ENCODE peak calls at places on chromosomes 7 and 10, in four cellular contexts. C is GM23338, H is Panc1, O is SK-N-MC. M is an unnamed sample.

GRCh38 chr10:5525581-5526271 is 965 bp downstream of the CALML3 start:
- DNase-seq in H (no peak), O (no peak), C (no peak), M (peak)

GRCh38 chr7:38451840-38452239 is 178.4 kb upstream of the TARP start:
- DNase-seq in H (peak), O (no peak), C (peak), M (no peak)

GRCh38 chr10:113228570-113228969 is 278.5 kb downstream of the TCF7L2 start:
- DNase-seq in O (no peak), C (no peak), H (no peak), M (no peak)

GRCh38 chr7:27165089-27165654 is at the start of gene HOXA9:
- DNase-seq in C (peak), O (no peak), H (no peak), M (peak)

GRCh38 chr10:13563481-13564445 is 23.0 kb upstream of the PRPF18 start:
- DNase-seq in H (no peak), C (no peak), O (no peak), M (no peak)

GRCh38 chr7:13852281-13852968 is 137.0 kb downstream of the ETV1 start:
- DNase-seq in O (no peak), H (no peak), C (no peak), M (no peak)

GRCh38 chr7:130723784-130724183 is 10.2 kb downstream of the KLF14 start:
- DNase-seq in O (peak), C (peak), H (no peak), M (no peak)

GRCh38 chr10:89522463-89522862 is 12.9 kb downstream of the SLC16A12 start:
- DNase-seq in H (no peak), O (no peak), C (no peak), M (no peak)

GRCh38 chr7:6615853-6616555 is 594 bp downstream of the ZNF853 start:
- DNase-seq in C (peak), H (no peak), O (no peak), M (no peak)

GRCh38 chr7:25759281-25759680 is 392.7 kb upstream of the NFE2L3 start:
- DNase-seq in O (no peak), H (no peak), C (no peak), M (no peak)

GRCh38 chr7:90594791-90595317 is 1.3 kb upstream of the CDK14 start:
- DNase-seq in H (no peak), O (peak), C (peak), M (no peak)

GRCh38 chr7:48083114-48083830 is 5.8 kb upstream of the UPP1 start:
- DNase-seq in C (no peak), H (no peak), O (no peak), M (no peak)

GRCh38 chr7:151238924-151239836 is 6.9 kb downstream of the CHPF2 start:
- DNase-seq in H (no peak), C (no peak), O (no peak), M (peak)

GRCh38 chr7:132526111-132526741 is 50.0 kb downstream of the PLXNA4 start:
- DNase-seq in C (no peak), H (no peak), O (no peak), M (no peak)

GRCh38 chr10:88172159-88172558 is 308.7 kb downstream of the PTEN start:
- DNase-seq in H (no peak), O (no peak), C (no peak), M (no peak)

GRCh38 chr10:86815035-86815617 is 58.7 kb downstream of the BMPR1A start:
- DNase-seq in C (no peak), H (no peak), O (no peak), M (no peak)

GRCh38 chr7:75555736-75556135 is 63.6 kb downstream of the SPDYE5 start:
- DNase-seq in C (no peak), O (no peak), H (no peak), M (no peak)

GRCh38 chr7:158975526-158976467 is 119.4 kb downstream of the DYNC2I1 start:
- DNase-seq in H (no peak), C (no peak), O (peak), M (no peak)

GRCh38 chr10:57692255-57692980 is 575.3 kb downstream of the IPMK start:
- DNase-seq in O (no peak), C (peak), H (no peak), M (no peak)

GRCh38 chr10:11255796-11256444 is 238.2 kb downstream of the CELF2 start:
- DNase-seq in O (no peak), H (no peak), C (no peak), M (no peak)

GRCh38 chr7:111092406-111093160 is 1.7 kb downstream of the LRRN3 start:
- DNase-seq in C (no peak), O (no peak), H (no peak), M (no peak)

GRCh38 chr10:114538544-114538906 is 119.5 kb downstream of the ABLIM1 start:
- DNase-seq in O (no peak), H (no peak), C (peak), M (no peak)

GRCh38 chr10:127679642-127680255 is 57.2 kb upstream of the FOXI2 start:
- DNase-seq in H (no peak), C (peak), O (no peak), M (no peak)

GRCh38 chr7:8206950-8207349 is 55.0 kb downstream of the ICA1 start:
- DNase-seq in C (peak), H (no peak), O (no peak), M (no peak)

GRCh38 chr7:18901881-18902280 is 215.6 kb downstream of the TWIST1 start:
- DNase-seq in C (no peak), O (no peak), H (no peak), M (no peak)

GRCh38 chr7:5424689-5425506 is 1.3 kb upstream of the TNRC18 start:
- DNase-seq in O (no peak), C (peak), H (no peak), M (peak)

GRCh38 chr7:6254891-6255290 is 17.5 kb downstream of the CYTH3 start:
- DNase-seq in O (no peak), C (no peak), H (no peak), M (no peak)

GRCh38 chr7:85424298-85424697 is 237.4 kb upstream of the SEMA3D start:
- DNase-seq in C (no peak), O (no peak), H (no peak), M (peak)

GRCh38 chr10:131902211-131902610 is 1.4 kb downstream of the PPP2R2D start:
- DNase-seq in C (no peak), H (no peak), O (no peak), M (peak)

GRCh38 chr10:988667-989545 is 672 bp downstream of the GTPBP4 start:
- DNase-seq in H (no peak), C (no peak), O (no peak), M (no peak)

GRCh38 chr10:98006266-98006665 is 24.2 kb downstream of the CRTAC1 start:
- DNase-seq in C (peak), H (no peak), O (no peak), M (no peak)

GRCh38 chr7:158279539-158280466 is 307.8 kb downstream of the PTPRN2 start:
- DNase-seq in H (no peak), O (no peak), C (no peak), M (peak)

GRCh38 chr7:69204936-69205335 is 393.3 kb upstream of the AUTS2 start:
- DNase-seq in O (no peak), H (no peak), C (no peak), M (no peak)

GRCh38 chr7:26439502-26440252 is 148.0 kb downstream of the SNX10 start:
- DNase-seq in O (no peak), C (no peak), H (no peak), M (no peak)

GRCh38 chr10:8835453-8836167 is 781.1 kb downstream of the GATA3 start:
- DNase-seq in O (no peak), H (no peak), C (no peak), M (no peak)

GRCh38 chr10:78852447-78852846 is 216.3 kb upstream of the ZMIZ1 start:
- DNase-seq in H (no peak), O (no peak), C (no peak), M (no peak)

GRCh38 chr7:92837214-92837749 is 909 bp upstream of the CDK6 start:
- DNase-seq in H (no peak), C (no peak), O (no peak), M (no peak)

GRCh38 chr7:154857728-154858681 is 144.9 kb downstream of the PAXIP1 start:
- DNase-seq in O (no peak), C (no peak), H (no peak), M (no peak)

GRCh38 chr7:130642383-130642782 is 26.2 kb downstream of the COPG2 start:
- DNase-seq in O (no peak), C (no peak), H (no peak), M (no peak)

GRCh38 chr7:30924624-30925023 is 13.0 kb downstream of the AQP1 start:
- DNase-seq in O (no peak), C (no peak), H (no peak), M (peak)

GRCh38 chr10:103733002-103733419 is 122.4 kb downstream of the SH3PXD2A start:
- DNase-seq in C (no peak), O (no peak), H (no peak), M (no peak)
- TF ChIP-seq POLR2AphosphoS5 in C (no peak), O (no peak), H (no peak), M (no peak)

GRCh38 chr10:96987842-96988175 is 155.7 kb downstream of the LCOR start:
- DNase-seq in C (no peak), H (no peak), O (no peak), M (no peak)

GRCh38 chr10:96982149-96982930 is 150.2 kb downstream of the LCOR start:
- DNase-seq in H (no peak), O (no peak), C (no peak), M (no peak)

GRCh38 chr10:96987141-96987841 is 155.2 kb downstream of the LCOR start:
- DNase-seq in O (no peak), C (no peak), H (no peak), M (no peak)

GRCh38 chr10:96986200-96986856 is 154.2 kb downstream of the LCOR start:
- DNase-seq in O (no peak), C (no peak), H (no peak), M (no peak)

DNA sequence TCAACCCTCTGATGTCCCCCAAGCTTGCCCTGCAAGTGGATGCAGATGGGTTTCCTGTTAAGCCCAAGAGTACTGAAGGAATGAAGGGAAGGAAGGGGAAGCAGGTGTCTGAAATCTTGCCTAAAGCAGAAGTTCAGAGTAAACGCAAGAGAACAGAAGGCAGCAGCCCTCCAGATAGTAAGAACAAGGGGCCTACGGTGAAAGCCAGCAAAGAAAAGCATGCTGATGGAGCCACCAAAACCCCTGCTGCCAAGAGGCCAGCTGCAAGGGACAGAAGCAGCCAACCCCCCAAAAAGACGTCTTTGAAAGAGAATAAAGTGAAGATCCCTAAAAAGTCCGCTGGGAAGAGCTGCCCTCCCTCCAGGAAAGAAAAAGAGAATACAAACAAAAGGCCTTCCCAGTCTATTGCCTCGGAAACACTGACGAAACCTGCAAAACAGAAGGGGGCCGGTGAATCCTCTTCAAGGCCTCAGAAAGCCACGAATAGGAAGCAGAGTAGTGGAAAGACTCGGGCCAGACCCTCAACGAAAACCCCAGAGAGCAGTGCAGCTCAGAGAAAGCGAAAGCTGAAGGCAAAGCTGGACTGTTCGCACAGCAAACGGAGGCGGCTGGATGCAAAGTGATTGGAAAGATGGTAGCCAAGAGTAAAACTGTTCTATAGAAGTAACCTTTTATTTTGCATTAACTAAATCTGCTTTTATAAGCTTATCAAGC is 152.6 kb downstream of the LCOR start:
- DNase-seq in H (no peak), C (peak), O (no peak), M (no peak)
- TF ChIP-seq POLR2AphosphoS5 in H (no peak), C (no peak), O (no peak), M (no peak)

DNA sequence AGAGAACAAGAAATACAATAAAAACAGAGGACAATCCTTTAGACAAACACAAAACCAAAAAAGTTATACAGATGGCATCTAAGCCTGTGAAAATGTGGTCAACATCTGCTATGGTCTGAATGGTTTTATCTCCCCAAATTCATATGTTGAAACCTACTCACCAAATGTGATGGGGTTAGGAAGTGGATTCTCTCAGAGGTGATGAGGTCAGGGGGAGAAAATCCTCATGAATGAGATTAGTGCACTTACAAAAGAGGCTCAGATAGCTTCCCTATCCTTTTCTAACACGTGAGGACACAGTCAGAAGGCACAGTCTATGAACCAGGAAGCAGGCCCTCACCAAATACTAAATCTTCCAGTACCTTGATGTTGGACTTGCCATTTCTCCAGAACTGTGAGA is 147.8 kb upstream of the GPR22 start:
- DNase-seq in H (no peak), C (no peak), O (no peak), M (no peak)
- TF ChIP-seq POLR2AphosphoS5 in H (no peak), C (no peak), O (no peak), M (no peak)

DNA sequence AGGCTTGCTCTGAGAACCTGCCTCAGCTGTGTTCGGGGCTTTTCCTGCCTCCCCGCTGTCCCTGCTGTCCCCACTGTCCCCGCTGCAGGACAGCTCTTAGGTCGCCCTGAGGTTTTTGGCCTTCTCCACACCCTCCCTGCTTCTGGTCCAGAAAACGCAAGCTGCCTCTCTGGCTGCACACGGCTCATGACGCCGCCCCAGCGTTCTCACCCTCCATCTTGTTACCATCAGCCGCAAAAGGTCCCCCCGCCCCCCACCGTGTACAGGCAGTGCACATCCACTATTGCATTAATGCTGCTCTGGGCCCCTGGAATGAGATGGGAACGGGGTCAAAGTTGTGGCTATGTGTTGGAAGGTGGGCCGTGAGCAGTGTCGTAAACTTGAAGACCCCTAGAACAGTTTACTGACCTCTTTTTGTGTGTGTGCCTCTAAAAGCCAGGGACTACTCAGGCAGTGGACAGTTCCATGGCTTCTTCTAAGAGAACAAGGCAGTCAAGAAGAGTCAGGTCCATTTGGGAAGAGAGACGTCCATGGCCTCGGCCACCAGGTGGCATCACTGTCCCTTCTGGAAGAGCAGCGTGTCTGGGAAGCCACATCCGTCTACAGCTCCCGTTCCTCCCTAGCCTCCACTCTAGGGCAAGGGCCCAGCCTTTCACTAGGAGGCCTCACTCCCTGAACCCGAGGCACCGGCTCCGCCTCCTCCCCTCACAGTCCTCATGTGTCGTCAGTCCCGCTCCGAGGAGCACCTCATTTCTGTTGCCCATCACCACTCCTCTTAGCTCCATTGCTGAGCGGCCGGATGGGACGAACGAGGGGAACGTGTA is 38.5 kb upstream of the MKRN1 start:
- DNase-seq in H (peak), O (peak), C (peak), M (peak)
- TF ChIP-seq POLR2AphosphoS5 in H (no peak), O (no peak), C (no peak), M (peak)

M was measured in spleen.